ENCODE peak calls at places on chromosomes 3 and 15, in seven cellular contexts. I, A, L, R, X, P and Z are unnamed samples.

GRCh38 chr3:157027861-157028745 is 131.8 kb downstream of the CCNL1 start:
- DNase-seq in I (no peak), A (no peak), L (no peak), R (no peak), X (no peak), P (no peak), Z (no peak)

GRCh38 chr3:32435911-32436815 is 44.5 kb downstream of the CMTM7 start:
- DNase-seq in I (no peak), A (no peak), L (no peak), R (no peak), X (no peak), P (no peak), Z (no peak)

GRCh38 chr3:38805765-38806386 is 10.1 kb downstream of the SCN10A start:
- DNase-seq in I (peak), A (peak), L (peak), R (peak), X (no peak), P (peak), Z (peak)

GRCh38 chr3:14001136-14001535 is 121.3 kb upstream of the WNT7A start:
- DNase-seq in I (no peak), A (no peak), L (no peak), R (no peak), X (no peak), P (no peak), Z (no peak)

GRCh38 chr3:20563236-20563635 is 377.2 kb upstream of the SGO1 start:
- DNase-seq in I (no peak), A (no peak), L (no peak), R (no peak), X (no peak), P (no peak), Z (no peak)

GRCh38 chr3:178705925-178706324 is 169.7 kb downstream of the KCNMB2 start:
- DNase-seq in I (no peak), A (no peak), L (no peak), R (no peak), X (no peak), P (no peak), Z (no peak)

GRCh38 chr3:189941679-189942078 is 179.0 kb downstream of the P3H2 start:
- DNase-seq in I (no peak), A (no peak), L (peak), R (no peak), X (no peak), P (no peak), Z (no peak)

GRCh38 chr3:195312714-195313113 is 41.8 kb upstream of the XXYLT1 start:
- DNase-seq in I (no peak), A (no peak), L (no peak), R (no peak), X (no peak), P (no peak), Z (no peak)

GRCh38 chr3:30199855-30200254 is 406.5 kb upstream of the TGFBR2 start:
- DNase-seq in I (no peak), A (no peak), L (no peak), R (no peak), X (no peak), P (no peak), Z (no peak)

GRCh38 chr3:58251653-58252052 is 14.1 kb downstream of the ABHD6 start:
- DNase-seq in I (no peak), A (no peak), L (no peak), R (no peak), X (no peak), P (no peak), Z (no peak)

GRCh38 chr3:44060164-44060563 is 181.5 kb upstream of the TOPAZ1 start:
- DNase-seq in I (no peak), A (no peak), L (no peak), R (no peak), X (peak), P (no peak), Z (no peak)

GRCh38 chr15:66178531-66178910 is 75.0 kb downstream of the MEGF11 start:
- DNase-seq in I (no peak), A (no peak), L (no peak), R (no peak), X (no peak), P (peak), Z (no peak)

GRCh38 chr3:113747719-113748046 is 848 bp downstream of the ATP6V1A start:
- DNase-seq in I (peak), A (no peak), L (peak), R (no peak), X (no peak), P (no peak), Z (no peak)

GRCh38 chr3:81299486-81299885 is 462.0 kb downstream of the GBE1 start:
- DNase-seq in I (no peak), A (no peak), L (no peak), R (no peak), X (no peak), P (no peak), Z (no peak)

GRCh38 chr3:98744283-98744682 is 18.9 kb upstream of the ST3GAL6 start:
- DNase-seq in I (no peak), A (no peak), L (no peak), R (no peak), X (no peak), P (no peak), Z (no peak)

GRCh38 chr3:185056908-185057307 is 96.0 kb downstream of the C3orf70 start:
- DNase-seq in I (no peak), A (no peak), L (no peak), R (no peak), X (no peak), P (no peak), Z (no peak)

GRCh38 chr3:134430174-134430573 is 55.6 kb downstream of the ANAPC13 start:
- DNase-seq in I (no peak), A (no peak), L (no peak), R (no peak), X (no peak), P (no peak), Z (no peak)

GRCh38 chr3:27483117-27484001 is 825 bp downstream of the SLC4A7 start:
- DNase-seq in I (peak), A (peak), L (peak), R (no peak), X (peak), P (no peak), Z (no peak)

GRCh38 chr3:159609620-159610019 is 379.0 kb upstream of the IL12A start:
- DNase-seq in I (no peak), A (no peak), L (no peak), R (no peak), X (no peak), P (no peak), Z (no peak)

GRCh38 chr3:159605101-159605500 is 383.5 kb upstream of the IL12A start:
- DNase-seq in I (no peak), A (no peak), L (no peak), R (no peak), X (no peak), P (no peak), Z (no peak)

GRCh38 chr3:159604151-159604581 is 384.5 kb upstream of the IL12A start:
- DNase-seq in I (no peak), A (no peak), L (no peak), R (no peak), X (no peak), P (no peak), Z (no peak)

GRCh38 chr3:159605776-159606175 is 382.9 kb upstream of the IL12A start:
- DNase-seq in I (no peak), A (no peak), L (no peak), R (no peak), X (no peak), P (no peak), Z (no peak)

GRCh38 chr3:159607856-159608255 is 380.8 kb upstream of the IL12A start:
- DNase-seq in I (no peak), A (no peak), L (no peak), R (no peak), X (no peak), P (no peak), Z (no peak)
- TF ChIP-seq JUND in I (no peak), A (no peak), L (no peak), R (no peak), X (no peak), P (no peak), Z (no peak)

DNA sequence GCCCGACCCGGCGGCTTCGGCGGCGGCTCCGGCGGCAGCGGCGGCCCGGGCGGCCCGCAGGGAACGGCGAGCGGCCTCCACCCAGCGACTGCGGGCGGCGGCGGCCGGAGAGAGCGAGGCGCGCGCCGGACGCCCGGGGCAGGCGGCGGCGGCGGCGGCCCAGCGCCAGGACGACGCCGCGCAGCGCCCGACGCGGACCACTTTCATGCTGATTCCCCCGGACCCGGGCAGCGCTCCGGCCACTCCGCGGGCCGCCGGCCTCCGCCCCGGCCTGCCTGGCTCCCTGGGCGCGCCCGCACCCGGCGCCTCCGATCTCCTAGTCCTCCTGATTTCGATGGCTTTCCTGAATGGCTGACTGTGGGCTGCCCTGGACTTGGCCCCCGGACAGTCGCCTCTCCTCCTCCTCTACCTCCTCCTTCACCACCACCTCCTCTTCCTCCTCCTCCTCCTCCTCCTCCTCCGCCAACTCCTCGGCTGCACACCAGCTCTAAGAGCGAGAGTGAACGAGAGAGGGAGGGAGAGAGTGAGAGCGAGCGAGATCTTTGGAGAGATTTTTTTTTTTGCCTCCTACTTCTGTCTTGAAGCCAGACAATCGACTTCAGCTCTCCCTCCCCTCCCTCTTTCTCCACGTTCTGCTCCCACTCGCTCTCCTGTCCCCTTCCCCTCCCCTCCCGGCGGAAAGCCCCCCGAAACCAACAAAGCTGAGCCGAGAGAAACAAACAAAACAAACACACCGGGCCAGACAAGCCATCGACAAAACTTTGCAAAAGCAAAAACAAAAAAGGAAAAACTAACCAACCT is 841 bp downstream of the NR2F2 start:
- DNase-seq in I (no peak), A (peak), L (no peak), R (no peak), X (peak), P (no peak), Z (peak)
- TF ChIP-seq JUND in I (no peak), A (no peak), L (no peak), R (no peak), X (no peak), P (no peak), Z (no peak)

GRCh38 chr3:168977696-168978374 is 685.7 kb downstream of the MECOM start:
- DNase-seq in I (no peak), A (no peak), L (no peak), R (no peak), X (no peak), P (no peak), Z (no peak)
- TF ChIP-seq JUND in I (no peak), A (no peak), L (no peak), R (no peak), X (no peak), P (no peak), Z (no peak)

GRCh38 chr15:93520206-93520605 is 431.2 kb upstream of the RGMA start:
- DNase-seq in I (no peak), A (no peak), L (no peak), R (no peak), X (no peak), P (no peak), Z (no peak)

GRCh38 chr15:93524432-93524831 is 435.4 kb upstream of the RGMA start:
- DNase-seq in I (no peak), A (no peak), L (no peak), R (no peak), X (no peak), P (no peak), Z (no peak)

GRCh38 chr15:93523490-93523889 is 434.5 kb upstream of the RGMA start:
- DNase-seq in I (no peak), A (no peak), L (no peak), R (no peak), X (no peak), P (no peak), Z (no peak)
- TF ChIP-seq JUND in I (no peak), A (no peak), L (no peak), R (no peak), X (no peak), P (no peak), Z (no peak)

GRCh38 chr15:63194291-63194681 is 4.9 kb downstream of the RAB8B start:
- DNase-seq in I (no peak), A (no peak), L (no peak), R (no peak), X (no peak), P (no peak), Z (no peak)
- TF ChIP-seq JUND in I (no peak), A (no peak), L (no peak), R (no peak), X (no peak), P (no peak), Z (no peak)

DNA sequence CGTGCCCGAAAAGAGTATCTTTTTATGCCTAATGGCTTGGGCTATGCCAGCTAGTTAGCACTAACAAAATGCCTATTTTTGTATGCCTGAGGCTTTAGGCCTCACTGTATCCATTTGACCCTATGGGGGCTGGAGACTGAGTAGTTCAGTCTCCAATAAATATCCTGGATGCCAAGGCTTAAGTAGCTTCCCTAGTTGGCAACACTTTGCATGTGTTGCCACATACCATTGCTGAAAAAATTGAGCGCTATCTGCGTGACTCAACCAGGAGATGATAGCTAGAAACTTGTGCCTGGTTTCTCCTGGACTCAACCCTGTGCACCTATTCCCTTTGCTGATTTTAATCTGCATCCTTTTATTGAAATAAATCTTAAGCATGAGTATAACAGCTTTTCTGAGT is 58.4 kb upstream of the ATP2C1 start:
- DNase-seq in I (no peak), A (no peak), L (no peak), R (no peak), X (no peak), P (no peak), Z (no peak)
- TF ChIP-seq JUND in I (no peak), A (no peak), L (no peak), R (no peak), X (no peak), P (no peak), Z (no peak)